ENCODE peak calls at places on chromosome 6, in eight cellular contexts. Y is pancreas; H is HuH-7.5; N is CD8-positive, alpha-beta T cell; C is adipocyte; W is endothelial cell; V is EL; Z is activated CD4-positive, alpha-beta T cell treated with anti-CD3 and anti-CD28 coated beads for 36 hours. P is an unnamed sample.

GRCh38 chr6:7238900-7239589 is 74.0 kb downstream of the SSR1 start:
- DNase-seq in Y (peak; percentile 99), H (peak; percentile 57), N (peak; percentile 79), C (peak; percentile 70), W (peak; percentile 86), V (peak; percentile 76), Z (peak; percentile 92), P (peak; percentile 67)

GRCh38 chr6:53943410-53943809 is 148.6 kb downstream of the LRRC1 start:
- DNase-seq in Y (no peak), H (no peak), N (no peak), C (peak; percentile 24), W (no peak), V (no peak), Z (no peak), P (no peak)

GRCh38 chr6:124535746-124536145 is 426.5 kb upstream of the RNF217 start:
- DNase-seq in Y (no peak), H (no peak), N (no peak), C (no peak), W (no peak), V (peak; percentile 19), Z (no peak), P (no peak)

GRCh38 chr6:35919085-35919826 is 1.6 kb downstream of the SRPK1 start:
- DNase-seq in Y (no peak), H (no peak), N (no peak), C (peak; percentile 36), W (no peak), V (peak; percentile 15), Z (no peak), P (peak; percentile 12)

GRCh38 chr6:94372229-94372628 is 952.9 kb upstream of the EPHA7 start:
- DNase-seq in Y (no peak), H (no peak), N (no peak), C (no peak), W (no peak), V (no peak), Z (no peak), P (no peak)

GRCh38 chr6:16270178-16270794 is 31.9 kb downstream of the GMPR start:
- DNase-seq in Y (no peak), H (no peak), N (no peak), C (no peak), W (no peak), V (no peak), Z (no peak), P (no peak)

GRCh38 chr6:37321516-37321915 is 32.3 kb upstream of the RNF8 start:
- DNase-seq in Y (no peak), H (no peak), N (no peak), C (no peak), W (no peak), V (no peak), Z (no peak), P (no peak)

GRCh38 chr6:40962241-40962640 is 76.8 kb downstream of the UNC5CL start:
- DNase-seq in Y (no peak), H (no peak), N (no peak), C (peak; percentile 36), W (no peak), V (peak; percentile 94), Z (peak; percentile 52), P (peak; percentile 94)

GRCh38 chr6:98846021-98846380 is 11.6 kb downstream of the POU3F2 start:
- DNase-seq in Y (no peak), H (no peak), N (no peak), C (no peak), W (no peak), V (no peak), Z (no peak), P (no peak)

P was measured in AG10803.